ENCODE peak calls at places on chromosomes 11 and 22, in six cellular contexts. E is colonic mucosa, P is AG09309, G is testis, N is pancreas, W is cardiac fibroblast. J is an unnamed sample.

GRCh38 chr22:46134111-46134705 is 16.1 kb upstream of the PPARA start:
- DNase-seq in E (no peak), P (no peak), G (no peak), N (peak), W (no peak), J (no peak)

GRCh38 chr11:115930276-115930675 is 426.1 kb upstream of the CADM1 start:
- DNase-seq in E (no peak), P (no peak), G (no peak), N (no peak), W (no peak), J (no peak)

GRCh38 chr22:50063589-50064393 is 5.7 kb upstream of the TTLL8 start:
- DNase-seq in E (no peak), P (no peak), G (no peak), N (peak), W (no peak), J (no peak)

GRCh38 chr22:49163960-49164690 is 663.5 kb downstream of the BRD1 start:
- DNase-seq in E (no peak), P (no peak), G (no peak), N (peak), W (no peak), J (no peak)

GRCh38 chr11:68127791-68128681 is 6.8 kb upstream of the CHKA start:
- DNase-seq in E (no peak), P (no peak), G (peak), N (peak), W (no peak), J (peak)

GRCh38 chr11:35274909-35275807 is 136.2 kb downstream of the CD44 start:
- DNase-seq in E (peak), P (no peak), G (peak), N (peak), W (no peak), J (no peak)

GRCh38 chr11:19951558-19952083 is 208.7 kb downstream of the DBX1 start:
- DNase-seq in E (no peak), P (no peak), G (no peak), N (no peak), W (peak), J (no peak)

GRCh38 chr11:44728491-44728910 is 1.7 kb downstream of the TSPAN18 start:
- DNase-seq in E (no peak), P (no peak), G (no peak), N (no peak), W (no peak), J (no peak)

GRCh38 chr22:47621253-47621652 is 858.8 kb downstream of the TBC1D22A start:
- DNase-seq in E (no peak), P (no peak), G (no peak), N (no peak), W (no peak), J (no peak)

GRCh38 chr11:69904331-69905201 is 85.3 kb upstream of the FGF3 start:
- DNase-seq in E (no peak), P (no peak), G (no peak), N (peak), W (no peak), J (no peak)

GRCh38 chr11:59755701-59756495 is 722 bp downstream of the STX3 start:
- DNase-seq in E (peak), P (peak), G (peak), N (peak), W (peak), J (peak)

GRCh38 chr11:88246680-88247079 is 71.4 kb upstream of the RAB38 start:
- DNase-seq in E (no peak), P (peak), G (peak), N (no peak), W (peak), J (peak)

GRCh38 chr22:26892401-26893033 is 235.1 kb downstream of the MIAT start:
- DNase-seq in E (no peak), P (no peak), G (no peak), N (peak), W (no peak), J (no peak)

GRCh38 chr11:122755941-122756340 is 82.4 kb upstream of the CRTAM start:
- DNase-seq in E (no peak), P (no peak), G (no peak), N (no peak), W (no peak), J (no peak)

GRCh38 chr22:41501209-41501608 is 32.3 kb downstream of the ACO2 start:
- DNase-seq in E (no peak), P (no peak), G (peak), N (no peak), W (no peak), J (no peak)

GRCh38 chr11:104122008-104122635 is 41.8 kb downstream of the PDGFD start:
- DNase-seq in E (no peak), P (no peak), G (no peak), N (no peak), W (no peak), J (no peak)

GRCh38 chr22:17132112-17132511 is 11.0 kb upstream of the TMEM121B start:
- DNase-seq in E (no peak), P (no peak), G (no peak), N (no peak), W (no peak), J (no peak)

GRCh38 chr11:61752117-61752924 is at the start of gene MYRF:
- DNase-seq in E (peak), P (no peak), G (peak), N (no peak), W (peak), J (no peak)

GRCh38 chr11:44761546-44761961 is 34.8 kb downstream of the TSPAN18 start:
- DNase-seq in E (no peak), P (no peak), G (no peak), N (no peak), W (no peak), J (no peak)

GRCh38 chr11:86587559-86588193 is 84.7 kb downstream of the ME3 start:
- DNase-seq in E (no peak), P (no peak), G (no peak), N (no peak), W (no peak), J (no peak)

GRCh38 chr22:22558972-22559603 is at the start of gene PRAME:
- DNase-seq in E (peak), P (no peak), G (peak), N (peak), W (peak), J (no peak)

GRCh38 chr11:35126000-35126878 is 12.7 kb upstream of the CD44 start:
- DNase-seq in E (no peak), P (no peak), G (no peak), N (no peak), W (no peak), J (no peak)

GRCh38 chr11:69243496-69244200 is 50.3 kb upstream of the MYEOV start:
- DNase-seq in E (peak), P (no peak), G (peak), N (no peak), W (no peak), J (no peak)

GRCh38 chr11:2776351-2777061 is 76.7 kb upstream of the KCNQ1OT1 start:
- DNase-seq in E (peak), P (no peak), G (peak), N (peak), W (no peak), J (no peak)

GRCh38 chr22:26134654-26135330 is 34.5 kb upstream of the SEZ6L start:
- DNase-seq in E (no peak), P (no peak), G (no peak), N (no peak), W (no peak), J (no peak)

GRCh38 chr11:10655227-10655626 is 38.3 kb downstream of the IRAG1 start:
- DNase-seq in E (no peak), P (no peak), G (no peak), N (no peak), W (no peak), J (no peak)

GRCh38 chr11:119641991-119642745 is 86.8 kb downstream of the NECTIN1 start:
- DNase-seq in E (no peak), P (no peak), G (peak), N (no peak), W (peak), J (no peak)

GRCh38 chr11:59769086-59769485 is 13.9 kb downstream of the STX3 start:
- DNase-seq in E (no peak), P (no peak), G (no peak), N (no peak), W (peak), J (no peak)

GRCh38 chr11:63476618-63477017 is 14.3 kb downstream of the PLAAT5 start:
- DNase-seq in E (no peak), P (no peak), G (no peak), N (no peak), W (peak), J (no peak)

GRCh38 chr11:8697056-8697455 is 14.5 kb downstream of the RPL27A start:
- DNase-seq in E (no peak), P (no peak), G (no peak), N (no peak), W (no peak), J (no peak)

GRCh38 chr22:32661737-32662586 is 139.5 kb upstream of the TIMP3 start:
- DNase-seq in E (no peak), P (peak), G (no peak), N (no peak), W (peak), J (no peak)

GRCh38 chr11:7353100-7353499 is 101.4 kb downstream of the SYT9 start:
- DNase-seq in E (peak), P (no peak), G (peak), N (no peak), W (peak), J (no peak)

GRCh38 chr22:17435375-17435774 is 66.1 kb downstream of the CECR2 start:
- DNase-seq in E (no peak), P (no peak), G (no peak), N (no peak), W (no peak), J (no peak)

GRCh38 chr22:43110444-43110926 is at the start of gene BIK:
- DNase-seq in E (peak), P (no peak), G (peak), N (peak), W (peak), J (no peak)

GRCh38 chr11:71212871-71213559 is 39.4 kb downstream of the SHANK2 start:
- DNase-seq in E (no peak), P (no peak), G (peak), N (no peak), W (no peak), J (no peak)

GRCh38 chr22:30062934-30063333 is 17.3 kb upstream of the HORMAD2 start:
- DNase-seq in E (peak), P (no peak), G (no peak), N (no peak), W (no peak), J (no peak)

GRCh38 chr22:48473202-48473601 is 1354.5 kb downstream of the BRD1 start:
- DNase-seq in E (no peak), P (no peak), G (no peak), N (no peak), W (no peak), J (no peak)

GRCh38 chr11:106464728-106465127 is 387.3 kb downstream of the AASDHPPT start:
- DNase-seq in E (no peak), P (no peak), G (no peak), N (no peak), W (no peak), J (no peak)

GRCh38 chr11:10272132-10272531 is 21.9 kb downstream of the SBF2 start:
- DNase-seq in E (no peak), P (peak), G (no peak), N (no peak), W (peak), J (no peak)

GRCh38 chr11:30143098-30143705 is 87.6 kb upstream of the FSHB start:
- DNase-seq in E (no peak), P (no peak), G (no peak), N (no peak), W (peak), J (peak)
- TF ChIP-seq CTCF in E (peak), P (peak), G (peak), N (peak), W (peak), J (peak)

DNA sequence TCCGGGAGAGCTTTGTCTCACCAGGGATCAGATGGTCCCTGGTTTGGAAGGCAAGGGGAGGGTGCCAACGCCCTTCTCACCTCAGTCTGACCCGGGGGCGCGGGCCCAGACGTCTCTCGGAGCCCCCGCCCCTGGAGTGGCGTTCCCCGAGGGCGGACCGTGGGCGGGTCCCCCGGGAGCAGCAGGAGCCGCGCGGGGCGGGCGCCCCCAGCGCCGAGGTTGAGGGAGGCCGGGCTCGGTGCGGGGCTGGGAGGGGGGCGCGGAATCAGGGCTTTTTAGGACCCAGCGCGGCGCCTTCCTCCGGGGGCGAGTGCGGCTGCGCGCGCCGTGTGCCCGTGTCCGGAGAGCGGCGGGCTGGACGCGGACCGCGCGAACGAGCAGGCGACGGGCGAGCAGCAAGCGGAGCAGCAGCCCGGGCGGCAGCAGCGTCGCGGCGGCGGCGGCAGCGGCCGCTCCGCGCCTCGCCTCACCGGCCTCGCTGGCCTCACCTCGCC is at the start of gene KCNC1:
- DNase-seq in E (no peak), P (no peak), G (peak), N (peak), W (peak), J (no peak)
- H3K4me3 ChIP-seq in E (peak), P (peak), G (peak), N (peak), W (peak), J (peak)

GRCh38 chr11:22778642-22779041 is 51.0 kb downstream of the SVIP start:
- DNase-seq in E (no peak), P (no peak), G (no peak), N (no peak), W (no peak), J (no peak)
- TF ChIP-seq CTCF in E (no peak), P (no peak), G (no peak), N (no peak), W (no peak), J (no peak)

GRCh38 chr11:33371049-33371448 is 113.9 kb downstream of the HIPK3 start:
- DNase-seq in E (no peak), P (no peak), G (no peak), N (no peak), W (no peak), J (no peak)

GRCh38 chr11:33368931-33369330 is 111.8 kb downstream of the HIPK3 start:
- DNase-seq in E (no peak), P (no peak), G (no peak), N (no peak), W (no peak), J (no peak)

DNA sequence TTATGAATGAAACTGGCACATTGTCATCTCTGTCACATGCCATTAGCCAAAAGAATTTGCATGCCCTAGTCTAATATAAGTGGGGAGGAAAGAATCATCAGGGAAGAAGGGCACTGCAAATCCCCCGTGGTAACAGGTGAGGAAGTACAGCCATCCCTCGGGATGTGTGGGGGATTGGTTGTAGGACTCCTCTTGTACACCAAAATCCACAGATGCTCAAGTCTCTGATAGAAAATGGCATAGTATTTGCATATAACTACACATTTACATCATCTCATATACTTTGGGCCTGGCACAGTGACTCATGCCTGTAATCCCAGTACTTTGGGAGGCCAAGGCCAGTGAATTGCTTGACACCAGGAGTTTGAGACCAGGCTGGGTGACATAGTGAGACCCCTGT is 109.7 kb downstream of the HIPK3 start:
- DNase-seq in E (no peak), P (no peak), G (no peak), N (no peak), W (no peak), J (no peak)
- H3K4me3 ChIP-seq in E (no peak), P (no peak), G (no peak), N (no peak), W (no peak), J (no peak)

GRCh38 chr11:112587664-112588063 is 327.0 kb upstream of the PLET1 start:
- DNase-seq in E (no peak), P (no peak), G (no peak), N (no peak), W (no peak), J (no peak)

GRCh38 chr11:112581747-112582146 is 321.1 kb upstream of the PLET1 start:
- DNase-seq in E (no peak), P (no peak), G (no peak), N (no peak), W (no peak), J (no peak)

GRCh38 chr11:112583246-112583893 is 322.7 kb upstream of the PLET1 start:
- DNase-seq in E (no peak), P (no peak), G (no peak), N (no peak), W (no peak), J (no peak)

GRCh38 chr11:112582366-112582765 is 321.7 kb upstream of the PLET1 start:
- DNase-seq in E (no peak), P (no peak), G (no peak), N (no peak), W (no peak), J (no peak)

GRCh38 chr11:112584674-112585073 is 324.0 kb upstream of the PLET1 start:
- DNase-seq in E (no peak), P (no peak), G (no peak), N (no peak), W (no peak), J (no peak)
- TF ChIP-seq CTCF in E (no peak), P (no peak), G (no peak), N (no peak), W (no peak), J (peak)

DNA sequence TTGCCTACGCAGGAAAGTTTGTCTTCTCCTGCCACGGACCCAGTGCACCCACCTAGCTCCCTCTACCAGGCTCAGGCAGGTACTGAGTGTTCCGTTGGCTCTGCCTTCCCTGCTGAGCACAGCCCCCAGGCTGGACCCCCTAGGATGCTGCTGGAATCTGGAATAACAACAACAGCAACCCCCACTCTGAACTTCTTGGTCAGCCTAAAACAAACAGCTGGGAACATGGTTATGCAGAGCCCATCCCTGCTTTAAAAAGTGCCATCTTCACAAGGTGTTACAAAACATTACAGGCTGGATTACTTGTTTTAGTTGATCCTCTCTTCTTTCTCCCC is 1.8 kb downstream of the OPCML start:
- DNase-seq in E (no peak), P (no peak), G (no peak), N (no peak), W (no peak), J (no peak)
- H3K4me3 ChIP-seq in E (no peak), P (no peak), G (no peak), N (no peak), W (no peak), J (no peak)

GRCh38 chr11:92960886-92961285 is 8.6 kb upstream of the MTNR1B start:
- DNase-seq in E (no peak), P (no peak), G (no peak), N (no peak), W (no peak), J (no peak)
- TF ChIP-seq CTCF in E (no peak), P (peak), G (no peak), N (no peak), W (no peak), J (no peak)

DNA sequence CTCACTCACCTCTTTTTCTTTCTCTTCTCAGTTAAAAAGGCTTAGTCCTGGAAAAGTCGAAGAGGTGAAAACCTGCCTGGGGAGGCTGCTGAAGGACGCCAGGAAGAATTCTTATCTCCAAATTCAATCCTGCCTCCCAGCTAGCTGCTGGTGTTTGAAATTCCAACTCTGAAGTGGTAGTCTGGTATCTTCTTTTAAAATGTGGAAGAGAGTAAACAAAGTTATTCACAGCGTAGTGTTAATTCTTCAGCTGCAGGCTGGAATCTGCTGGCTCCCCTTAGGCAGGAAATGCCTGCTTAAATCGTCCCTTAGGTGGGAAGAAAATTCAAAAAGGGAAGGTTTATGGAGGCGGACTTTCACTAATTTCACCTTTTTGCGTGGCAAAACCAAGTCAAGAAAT is 439.0 kb upstream of the CCDC90B start:
- DNase-seq in E (no peak), P (no peak), G (no peak), N (no peak), W (no peak), J (no peak)
- H3K4me3 ChIP-seq in E (no peak), P (no peak), G (peak), N (peak), W (no peak), J (no peak)

GRCh38 chr22:35089139-35089538 is 23.2 kb downstream of the ISX start:
- DNase-seq in E (no peak), P (no peak), G (no peak), N (no peak), W (no peak), J (no peak)
- TF ChIP-seq CTCF in E (no peak), P (no peak), G (no peak), N (no peak), W (no peak), J (no peak)

GRCh38 chr11:18366286-18366685 is 28.1 kb upstream of the LDHA start:
- DNase-seq in E (no peak), P (no peak), G (no peak), N (no peak), W (no peak), J (no peak)
- H3K4me3 ChIP-seq in E (no peak), P (no peak), G (no peak), N (no peak), W (no peak), J (no peak)

J was measured in astrocyte of the cerebellum.